ENCODE peak calls at places on chromosomes 12 and 14, in eight cellular contexts. X is ACHN; J is COLO829; F is epithelial cell of prostate; C is AML-193; Q is H54; W is activated CD4-positive, CD25-positive, alpha-beta regulatory T cell; H is adipocyte. P is an unnamed sample.

GRCh38 chr14:98466807-98467206 is 805.2 kb downstream of the BCL11B start:
- DNase-seq in C (no peak), X (no peak), H (no peak), Q (no peak), J (no peak), F (peak), W (no peak), P (no peak)

GRCh38 chr14:22560638-22561365 is 28.2 kb downstream of the DAD1 start:
- DNase-seq in W (no peak), H (no peak), F (no peak), C (no peak), Q (no peak), X (no peak), J (no peak), P (no peak)

GRCh38 chr14:30569216-30569902 is 10.4 kb downstream of the G2E3 start:
- DNase-seq in F (no peak), J (no peak), X (no peak), C (no peak), Q (no peak), W (no peak), H (no peak), P (no peak)

GRCh38 chr12:100553851-100554404 is 19.6 kb upstream of the GAS2L3 start:
- DNase-seq in X (no peak), J (no peak), H (peak), F (no peak), C (no peak), W (no peak), Q (no peak), P (no peak)

GRCh38 chr14:30034049-30034635 is 106.5 kb upstream of the PRKD1 start:
- DNase-seq in X (no peak), Q (no peak), C (no peak), H (no peak), J (no peak), W (no peak), F (no peak), P (no peak)

GRCh38 chr12:57185403-57185802 is 31.2 kb upstream of the NXPH4 start:
- DNase-seq in C (no peak), W (no peak), J (no peak), Q (no peak), F (no peak), H (no peak), X (no peak), P (no peak)

GRCh38 chr14:24139272-24139934 is 2.0 kb downstream of the EMC9 start:
- DNase-seq in X (no peak), H (no peak), J (no peak), C (no peak), W (no peak), F (no peak), Q (no peak), P (no peak)

GRCh38 chr12:95473440-95473946 is 459 bp upstream of the METAP2 start:
- DNase-seq in X (peak), W (no peak), J (peak), Q (peak), C (no peak), F (no peak), H (peak), P (no peak)

GRCh38 chr12:109731806-109732205 is 18.2 kb downstream of the FAM222A start:
- DNase-seq in C (no peak), X (no peak), J (no peak), W (no peak), F (no peak), Q (no peak), H (no peak), P (no peak)

GRCh38 chr14:73591690-73592448 is at the start of gene ACOT4:
- DNase-seq in J (no peak), C (peak), H (peak), W (peak), X (peak), F (no peak), Q (no peak), P (no peak)

GRCh38 chr14:91403069-91403600 is 14.5 kb downstream of the CCDC88C start:
- DNase-seq in C (no peak), H (no peak), J (no peak), X (no peak), F (no peak), W (no peak), Q (no peak), P (no peak)

GRCh38 chr14:104930526-104931322 is 6.0 kb downstream of the PLD4 start:
- DNase-seq in H (no peak), W (no peak), F (no peak), C (no peak), Q (peak), J (no peak), X (no peak), P (no peak)

GRCh38 chr14:59359451-59360124 is 105.6 kb downstream of the GPR135 start:
- DNase-seq in J (no peak), Q (no peak), F (no peak), H (no peak), W (no peak), X (no peak), C (peak), P (no peak)

GRCh38 chr12:42809226-42809625 is 219.7 kb upstream of the PRICKLE1 start:
- DNase-seq in W (no peak), J (no peak), F (no peak), H (peak), Q (no peak), C (no peak), X (no peak), P (no peak)

GRCh38 chr14:30875788-30876053 is 1.4 kb downstream of the COCH start:
- DNase-seq in H (no peak), C (no peak), X (no peak), J (no peak), F (no peak), W (no peak), Q (no peak), P (no peak)

GRCh38 chr12:21659383-21659782 is 1.7 kb upstream of the LDHB start:
- DNase-seq in Q (no peak), X (peak), W (no peak), H (no peak), F (no peak), J (no peak), C (no peak), P (no peak)

GRCh38 chr14:58822856-58823255 is 185.1 kb downstream of the DACT1 start:
- DNase-seq in Q (no peak), F (no peak), X (no peak), W (no peak), H (no peak), J (no peak), C (no peak), P (no peak)

GRCh38 chr14:57189070-57189469 is 79.6 kb downstream of the EXOC5 start:
- DNase-seq in H (peak), C (no peak), F (no peak), W (no peak), Q (no peak), J (peak), X (peak), P (no peak)

GRCh38 chr12:12017135-12017581 is 53.6 kb upstream of the BCL2L14 start:
- DNase-seq in J (no peak), F (no peak), X (no peak), Q (no peak), W (no peak), H (no peak), C (no peak), P (no peak)

GRCh38 chr14:59055439-59056045 is 132.9 kb upstream of the DAAM1 start:
- DNase-seq in F (peak), X (peak), C (peak), Q (peak), J (peak), W (no peak), H (peak), P (no peak)

GRCh38 chr14:98951031-98951430 is 321.0 kb downstream of the BCL11B start:
- DNase-seq in W (no peak), H (no peak), F (no peak), X (no peak), Q (no peak), J (no peak), C (no peak), P (no peak)

GRCh38 chr12:49094104-49094948 is at the start of gene DHH:
- DNase-seq in C (no peak), X (peak), H (peak), Q (no peak), F (no peak), J (no peak), W (no peak), P (no peak)

GRCh38 chr12:52003016-52003550 is 3.7 kb upstream of the TAMALIN start:
- DNase-seq in X (no peak), H (no peak), Q (no peak), W (no peak), J (no peak), C (no peak), F (no peak), P (no peak)

GRCh38 chr12:114799574-114800487 is 115.9 kb upstream of the TBX3 start:
- DNase-seq in C (no peak), W (no peak), H (peak), J (peak), Q (peak), X (no peak), F (no peak), P (no peak)

GRCh38 chr12:124622326-124622725 is 54.9 kb upstream of the NCOR2 start:
- DNase-seq in X (no peak), Q (no peak), F (no peak), W (no peak), H (no peak), C (no peak), J (no peak), P (no peak)

GRCh38 chr12:95802482-95803264 is 12.1 kb upstream of the NTN4 start:
- DNase-seq in J (peak), H (peak), X (peak), F (peak), C (no peak), W (no peak), Q (no peak), P (no peak)

GRCh38 chr12:86712425-86712843 is 456.2 kb upstream of the MGAT4C start:
- DNase-seq in J (peak), C (no peak), X (peak), F (peak), H (peak), Q (peak), W (no peak), P (no peak)

GRCh38 chr12:51905507-51906438 is 1.5 kb upstream of the ACVRL1 start:
- DNase-seq in C (no peak), Q (no peak), F (no peak), H (no peak), X (no peak), J (no peak), W (no peak), P (no peak)

GRCh38 chr12:107405436-107405835 is 280.2 kb upstream of the PWP1 start:
- DNase-seq in W (no peak), C (no peak), X (no peak), J (no peak), H (no peak), F (no peak), Q (no peak), P (no peak)

GRCh38 chr12:108665608-108666202 is 32.0 kb upstream of the SELPLG start:
- DNase-seq in Q (no peak), J (no peak), F (no peak), H (no peak), W (no peak), C (no peak), X (no peak), P (no peak)

GRCh38 chr12:2754208-2754607 is 40.6 kb upstream of the FKBP4 start:
- DNase-seq in W (no peak), Q (no peak), C (no peak), H (no peak), F (no peak), X (no peak), J (no peak), P (no peak)

GRCh38 chr14:21332950-21333349 is 50.9 kb downstream of the SUPT16H start:
- DNase-seq in C (no peak), F (no peak), W (no peak), X (no peak), H (no peak), J (no peak), Q (no peak), P (no peak)

GRCh38 chr12:82099216-82099615 is 259.0 kb downstream of the CCDC59 start:
- DNase-seq in W (no peak), Q (no peak), X (no peak), F (peak), C (no peak), J (no peak), H (no peak), P (no peak)

P was measured in SIG-M5.